ENCODE peak calls at places on chromosomes 7 and 10, in eight cellular contexts. V is neural progenitor cell, J is PC-3, T is GM23248, S is hepatocyte, D is HCT116, G is GM23338, L is SK-N-SH. X is an unnamed sample.

GRCh38 chr7:129494041-129494440 is 8.3 kb upstream of the SMKR1 start:
- DNase-seq in S (peak; percentile 19), V (no peak), J (peak; percentile 78), L (no peak), D (no peak), T (peak; percentile 93), G (no peak), X (no peak)

GRCh38 chr10:84510121-84510520 is 181.7 kb downstream of the CCSER2 start:
- DNase-seq in D (no peak), T (peak; percentile 6), G (no peak), S (no peak), V (peak; percentile 43), J (no peak), L (no peak), X (no peak)

GRCh38 chr7:35874881-35875280 is 74.0 kb downstream of the SEPTIN7 start:
- DNase-seq in S (no peak), L (no peak), V (no peak), G (no peak), J (no peak), D (no peak), T (peak; percentile 31), X (no peak)

GRCh38 chr7:66583696-66584095 is 45.0 kb upstream of the KCTD7 start:
- DNase-seq in T (no peak), V (no peak), J (no peak), S (no peak), D (no peak), L (no peak), G (no peak), X (peak; percentile 7)

GRCh38 chr10:60524541-60524940 is 134.9 kb upstream of the ANK3 start:
- DNase-seq in D (no peak), T (peak; percentile 83), V (no peak), S (no peak), J (no peak), G (no peak), L (no peak), X (no peak)

GRCh38 chr7:73891178-73891885 is 30.4 kb downstream of the TMEM270 start:
- DNase-seq in D (no peak), T (peak; percentile 35), S (peak; percentile 7), G (peak; percentile 44), J (no peak), V (peak; percentile 56), L (peak; percentile 44), X (no peak)

GRCh38 chr7:101255841-101256240 is 11.0 kb upstream of the FIS1 start:
- DNase-seq in J (no peak), G (no peak), T (no peak), L (no peak), D (no peak), S (no peak), V (no peak), X (no peak)

GRCh38 chr10:130037169-130037661 is 73.1 kb upstream of the EBF3 start:
- DNase-seq in L (no peak), T (no peak), D (no peak), V (no peak), J (no peak), G (no peak), S (no peak), X (no peak)

GRCh38 chr10:108562105-108562504 is 1361.2 kb downstream of the XPNPEP1 start:
- DNase-seq in D (no peak), G (no peak), J (no peak), V (no peak), L (no peak), T (no peak), S (no peak), X (no peak)

GRCh38 chr10:100875484-100876166 is 37.1 kb upstream of the SLF2 start:
- DNase-seq in G (no peak), L (no peak), V (no peak), D (no peak), S (no peak), T (no peak), J (no peak), X (no peak)

GRCh38 chr7:88278881-88279280 is 27.8 kb downstream of the STEAP4 start:
- DNase-seq in S (no peak), G (no peak), L (no peak), D (no peak), V (no peak), T (peak; percentile 36), J (no peak), X (no peak)

GRCh38 chr7:99614495-99614894 is 2.3 kb upstream of the ZSCAN25 start:
- DNase-seq in G (no peak), L (no peak), D (no peak), T (no peak), V (no peak), S (no peak), J (no peak), X (no peak)

GRCh38 chr7:85773116-85773783 is 586.4 kb upstream of the SEMA3D start:
- DNase-seq in S (no peak), V (no peak), D (no peak), J (no peak), G (no peak), L (no peak), T (peak; percentile 91), X (no peak)

GRCh38 chr7:104962781-104963180 is 51.2 kb upstream of the KMT2E start:
- DNase-seq in S (no peak), L (no peak), T (peak; percentile 51), G (no peak), D (no peak), J (peak; percentile 46), V (no peak), X (no peak)

GRCh38 chr10:44010873-44011602 is 362.4 kb upstream of the ZNF32 start:
- DNase-seq in T (no peak), V (no peak), J (peak; percentile 55), L (no peak), D (no peak), S (no peak), G (no peak), X (peak; percentile 91)

GRCh38 chr10:6878067-6878412 is 298.0 kb upstream of the PRKCQ start:
- DNase-seq in S (no peak), V (peak; percentile 28), D (no peak), L (no peak), T (peak; percentile 57), G (peak; percentile 55), J (no peak), X (peak; percentile 4)
- TF ChIP-seq EZH2phosphoT487 in S (no peak), V (no peak), D (no peak), L (no peak), T (no peak), G (no peak), J (no peak), X (no peak)

DNA sequence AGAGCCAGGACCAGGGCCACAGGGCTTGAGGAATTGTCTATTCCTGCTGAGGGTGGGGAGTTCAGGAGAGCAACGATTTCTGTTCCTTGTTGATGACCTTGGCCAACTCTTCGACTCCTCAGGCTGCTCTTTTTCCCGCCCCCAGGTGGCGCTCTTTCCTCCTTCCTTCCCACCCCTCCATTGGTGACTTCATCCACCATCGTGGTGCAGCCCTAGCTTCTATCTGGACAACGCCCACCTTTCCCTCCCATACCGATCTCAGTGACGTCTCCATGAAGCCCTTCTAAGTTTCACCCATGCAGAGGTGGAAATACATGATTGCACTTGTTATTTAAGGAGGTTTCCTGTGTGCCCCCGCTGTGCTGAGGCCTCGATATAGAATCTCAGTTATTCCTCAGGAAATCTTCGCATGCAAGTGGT is 22.1 kb upstream of the CARD11 start:
- DNase-seq in T (peak; percentile 7), G (peak; percentile 91), D (peak; percentile 59), L (peak; percentile 46), V (peak; percentile 64), J (peak; percentile 33), S (peak; percentile 31), X (peak; percentile 60)
- TF ChIP-seq EZH2phosphoT487 in T (no peak), G (no peak), D (no peak), L (no peak), V (no peak), J (no peak), S (no peak), X (no peak)

GRCh38 chr7:81469299-81470083 is 300.4 kb downstream of the HGF start:
- DNase-seq in G (no peak), L (no peak), S (no peak), T (no peak), V (no peak), J (no peak), D (no peak), X (no peak)

GRCh38 chr7:81468516-81468915 is 301.3 kb downstream of the HGF start:
- DNase-seq in J (no peak), G (no peak), D (no peak), T (no peak), L (no peak), V (no peak), S (no peak), X (no peak)

GRCh38 chr7:81470724-81471379 is 299.0 kb downstream of the HGF start:
- DNase-seq in L (no peak), V (no peak), G (no peak), J (no peak), S (no peak), T (no peak), D (no peak), X (no peak)

GRCh38 chr7:81467964-81468363 is 301.9 kb downstream of the HGF start:
- DNase-seq in J (no peak), V (no peak), D (no peak), G (no peak), T (no peak), L (no peak), S (no peak), X (no peak)

DNA sequence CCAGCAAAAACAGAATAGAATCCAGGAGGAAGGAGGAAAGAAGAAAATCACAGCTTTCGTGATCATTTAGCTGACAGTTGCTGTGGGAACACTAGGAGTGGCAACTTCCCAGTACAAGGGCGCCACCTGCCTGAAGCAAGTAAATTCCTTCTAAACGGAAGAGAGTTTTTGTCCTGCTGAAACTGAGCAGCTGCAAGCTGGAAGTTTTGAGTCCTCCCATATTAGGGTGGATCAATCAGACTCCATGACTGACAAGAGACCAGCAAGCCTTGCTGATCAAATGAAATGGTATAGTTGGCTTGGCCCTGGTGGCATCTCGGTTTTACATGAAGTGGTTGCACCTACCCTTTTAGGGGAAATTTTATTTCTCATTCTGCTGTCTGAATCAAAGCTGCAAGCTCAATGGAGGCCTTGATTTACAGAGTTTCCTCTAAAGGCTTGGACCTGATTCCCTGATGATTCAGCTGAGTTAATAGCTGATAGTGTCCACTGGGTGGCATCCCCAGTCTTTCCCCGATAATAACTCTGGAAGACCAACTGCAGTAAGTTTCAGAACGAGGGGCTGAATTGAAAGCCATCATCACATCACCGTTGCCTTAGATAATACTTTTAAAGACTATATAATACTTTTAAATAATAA is 299.6 kb downstream of the HGF start:
- DNase-seq in S (peak; percentile 82), V (peak; percentile 77), G (peak; percentile 84), T (peak; percentile 84), D (peak; percentile 73), L (peak; percentile 53), J (peak; percentile 70), X (peak; percentile 45)
- TF ChIP-seq EZH2phosphoT487 in S (no peak), V (no peak), G (no peak), T (no peak), D (no peak), L (no peak), J (no peak), X (no peak)

DNA sequence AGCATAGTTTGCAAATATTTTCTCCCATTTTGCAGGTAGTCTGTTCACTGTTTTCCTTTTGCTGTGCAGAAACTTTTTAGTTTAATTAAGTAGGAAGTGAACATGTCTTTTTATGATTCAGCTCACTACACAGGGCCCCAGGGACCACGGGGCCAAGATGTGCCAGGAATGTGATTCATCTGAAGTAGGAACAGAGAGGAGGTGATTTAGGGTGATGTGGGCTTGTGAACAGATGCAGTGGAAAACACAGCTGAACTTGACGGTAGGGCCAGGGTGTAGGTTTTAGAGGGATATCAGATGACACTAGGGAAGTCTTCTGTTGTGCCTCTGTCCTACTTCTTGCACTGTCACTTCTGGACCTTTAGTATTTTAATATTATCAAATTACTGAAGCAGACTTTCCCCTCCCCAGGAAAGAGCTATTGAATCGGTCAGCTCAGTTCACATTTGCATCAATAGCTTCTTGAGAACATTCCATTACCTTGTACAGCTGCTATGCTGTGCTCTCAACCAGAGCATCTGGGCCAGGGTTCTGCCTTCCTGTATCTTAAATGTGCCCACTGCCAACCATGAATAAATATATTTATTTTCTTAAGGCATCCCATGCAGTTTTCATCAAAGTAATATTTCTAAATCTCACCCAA is 96.9 kb downstream of the OSBPL3 start:
- DNase-seq in G (no peak), J (peak; percentile 66), S (no peak), L (no peak), V (no peak), D (no peak), T (peak; percentile 95), X (peak; percentile 74)
- TF ChIP-seq EZH2phosphoT487 in G (no peak), J (no peak), S (no peak), L (no peak), V (no peak), D (no peak), T (no peak), X (no peak)